ENCODE peak calls at places on chromosomes 5 and 9, in five cellular contexts. P, T, H, S and E are unnamed samples.

GRCh38 chr9:92968081-92968480 is 20.8 kb downstream of the FGD3 start:
- DNase-seq in T (no peak), H (no peak), S (no peak), P (no peak), E (no peak)

GRCh38 chr5:95358320-95358719 is 32.8 kb upstream of the FAM81B start:
- DNase-seq in H (no peak), S (no peak), T (no peak), P (no peak), E (no peak)

GRCh38 chr5:14184725-14185124 is 41.6 kb downstream of the TRIO start:
- DNase-seq in T (no peak), P (no peak), S (no peak), H (no peak), E (no peak)

GRCh38 chr9:128689820-128690683 is 1.0 kb downstream of the SET start:
- DNase-seq in H (no peak), S (peak; percentile 90), T (no peak), P (peak; percentile 56), E (peak; percentile 76)

GRCh38 chr5:140365941-140366340 is 5.9 kb downstream of the SLC4A9 start:
- DNase-seq in P (no peak), H (no peak), T (no peak), S (no peak), E (no peak)

GRCh38 chr5:2756211-2756746 is 4.8 kb upstream of the IRX2 start:
- DNase-seq in H (no peak), T (no peak), S (no peak), P (peak; percentile 43), E (peak; percentile 95)

GRCh38 chr5:100902406-100903035 is 561 bp downstream of the ST8SIA4 start:
- DNase-seq in P (no peak), T (no peak), H (no peak), S (no peak), E (peak; percentile 61)

GRCh38 chr5:135233477-135233876 is 165.6 kb downstream of the MACROH2A1 start:
- DNase-seq in T (no peak), S (no peak), P (no peak), H (no peak), E (no peak)

GRCh38 chr9:19965336-19965735 is 176.5 kb upstream of the SLC24A2 start:
- DNase-seq in T (no peak), H (no peak), P (no peak), S (no peak), E (no peak)

GRCh38 chr9:126420643-126421564 is 94.3 kb downstream of the MVB12B start:
- DNase-seq in P (peak; percentile 35), H (no peak), S (no peak), T (peak; percentile 42), E (no peak)

GRCh38 chr5:55306641-55307382 is 682 bp downstream of the DHX29 start:
- DNase-seq in S (no peak), P (peak; percentile 23), T (peak; percentile 27), H (no peak), E (no peak)

GRCh38 chr5:108472237-108472636 is 90.3 kb upstream of the FBXL17 start:
- DNase-seq in H (no peak), T (no peak), S (no peak), P (no peak), E (no peak)

GRCh38 chr9:109499631-109500120 is 1.6 kb upstream of the PTPN3 start:
- DNase-seq in H (no peak), T (peak; percentile 45), S (no peak), P (peak; percentile 69), E (peak; percentile 74)

GRCh38 chr5:93395891-93396465 is 185.0 kb downstream of the NR2F1-AS1 start:
- DNase-seq in P (no peak), H (no peak), S (no peak), T (no peak), E (no peak)

GRCh38 chr5:125411163-125412050 is 665.0 kb upstream of the ZNF608 start:
- DNase-seq in S (no peak), H (peak; percentile 50), T (no peak), P (no peak), E (peak; percentile 33)

GRCh38 chr5:39876146-39876545 is 451.4 kb upstream of the DAB2 start:
- DNase-seq in H (no peak), S (no peak), T (no peak), P (no peak), E (no peak)

GRCh38 chr5:59079622-59080620 is 497.0 kb downstream of the RAB3C start:
- DNase-seq in H (no peak), T (peak; percentile 34), S (no peak), P (no peak), E (no peak)

GRCh38 chr9:2087500-2088313 is 72.6 kb downstream of the SMARCA2 start:
- DNase-seq in P (peak; percentile 42), T (peak; percentile 25), S (peak; percentile 50), H (peak; percentile 45), E (peak; percentile 87)

GRCh38 chr5:95723632-95724369 is 7.3 kb upstream of the RHOBTB3 start:
- DNase-seq in H (no peak), P (no peak), S (peak; percentile 39), T (no peak), E (peak; percentile 28)

GRCh38 chr5:113170707-113171106 is 194.1 kb downstream of the DCP2 start:
- DNase-seq in S (no peak), T (no peak), H (no peak), P (no peak), E (no peak)

GRCh38 chr5:125180222-125180621 is 433.8 kb upstream of the ZNF608 start:
- DNase-seq in T (no peak), H (no peak), S (no peak), P (no peak), E (no peak)

GRCh38 chr5:32308951-32309350 is 3.8 kb downstream of the MTMR12 start:
- DNase-seq in H (no peak), T (no peak), P (no peak), S (no peak), E (no peak)

GRCh38 chr5:34682926-34683623 is 26.9 kb downstream of the RAI14 start:
- DNase-seq in H (no peak), S (no peak), T (peak; percentile 33), P (peak; percentile 22), E (no peak)

GRCh38 chr5:73486119-73486899 is 11.9 kb upstream of the BTF3 start:
- DNase-seq in S (no peak), P (no peak), H (no peak), T (no peak), E (peak; percentile 64)

GRCh38 chr5:27594141-27594540 is 555.8 kb upstream of the CDH9 start:
- DNase-seq in S (no peak), H (no peak), T (no peak), P (no peak), E (no peak)

GRCh38 chr5:119453045-119453383 is 717 bp downstream of the HSD17B4 start:
- DNase-seq in H (no peak), T (no peak), P (peak; percentile 14), S (peak; percentile 12), E (no peak)

GRCh38 chr9:93677641-93678136 is 101.3 kb downstream of the PHF2 start:
- DNase-seq in S (no peak), H (no peak), T (no peak), P (no peak), E (no peak)

GRCh38 chr9:69376651-69377050 is 51.6 kb downstream of the ENTREP1 start:
- DNase-seq in P (no peak), T (no peak), H (no peak), S (no peak), E (no peak)

GRCh38 chr9:3868012-3868411 is 342.2 kb upstream of the RFX3 start:
- DNase-seq in T (no peak), S (no peak), P (no peak), H (no peak), E (no peak)

GRCh38 chr9:3868466-3868865 is 342.7 kb upstream of the RFX3 start:
- DNase-seq in P (no peak), H (no peak), T (no peak), S (no peak), E (no peak)

GRCh38 chr9:3863114-3863528 is 337.3 kb upstream of the RFX3 start:
- DNase-seq in S (no peak), P (peak; percentile 59), H (no peak), T (no peak), E (no peak)

GRCh38 chr9:3863686-3864085 is 337.9 kb upstream of the RFX3 start:
- DNase-seq in T (no peak), S (no peak), H (no peak), P (no peak), E (no peak)

GRCh38 chr9:3865373-3865772 is 339.6 kb upstream of the RFX3 start:
- DNase-seq in P (no peak), H (no peak), S (no peak), T (no peak), E (no peak)
- TF ChIP-seq JUNB in P (no peak), H (no peak), S (no peak), T (no peak), E (no peak)

GRCh38 chr5:160188151-160188967 is 40.9 kb upstream of the FABP6 start:
- DNase-seq in T (no peak), S (peak; percentile 69), H (no peak), P (peak; percentile 31), E (peak; percentile 96)
- TF ChIP-seq JUNB in T (no peak), S (no peak), H (no peak), P (no peak), E (no peak)

GRCh38 chr5:80919678-80920196 is 40.4 kb upstream of the RASGRF2 start:
- DNase-seq in T (no peak), P (no peak), H (no peak), S (no peak), E (no peak)
- TF ChIP-seq JUNB in T (no peak), P (no peak), H (no peak), S (no peak), E (no peak)

GRCh38 chr5:133569347-133569746 is 43.0 kb downstream of the FSTL4 start:
- DNase-seq in T (no peak), H (no peak), P (no peak), S (no peak), E (no peak)
- TF ChIP-seq JUNB in T (no peak), H (no peak), P (no peak), S (no peak), E (no peak)

DNA sequence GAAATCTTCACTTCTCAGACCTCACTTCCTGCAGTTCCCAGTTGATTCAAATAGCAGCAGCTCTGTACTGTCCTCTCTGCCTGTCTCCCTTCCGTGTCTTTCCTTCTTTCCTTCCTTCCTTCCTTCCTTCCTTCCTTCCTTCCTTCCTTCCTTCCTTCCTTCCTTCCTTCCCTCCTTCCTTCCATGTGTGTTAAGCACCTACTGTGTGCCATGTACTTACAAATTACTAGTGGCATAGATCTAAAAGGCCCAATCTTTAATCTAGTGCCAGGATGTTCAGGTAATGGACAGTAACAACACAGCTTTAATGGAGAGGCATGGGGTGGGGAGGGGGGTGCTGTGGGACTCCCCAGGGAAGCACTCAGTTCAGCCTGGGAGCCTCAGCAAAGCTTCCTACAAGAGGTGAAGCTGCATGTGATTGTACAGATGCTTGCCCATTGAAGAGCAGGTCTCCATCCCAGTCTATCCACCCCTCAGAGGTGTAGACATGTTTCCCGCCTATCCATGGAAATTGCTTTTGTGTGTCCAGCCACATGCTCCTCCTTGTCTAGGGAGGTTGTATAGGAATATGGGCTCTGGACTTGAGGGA is 106.0 kb downstream of the RGS3 start:
- DNase-seq in P (no peak), T (no peak), S (no peak), H (no peak), E (no peak)
- TF ChIP-seq JUNB in P (no peak), T (no peak), S (no peak), H (no peak), E (no peak)

DNA sequence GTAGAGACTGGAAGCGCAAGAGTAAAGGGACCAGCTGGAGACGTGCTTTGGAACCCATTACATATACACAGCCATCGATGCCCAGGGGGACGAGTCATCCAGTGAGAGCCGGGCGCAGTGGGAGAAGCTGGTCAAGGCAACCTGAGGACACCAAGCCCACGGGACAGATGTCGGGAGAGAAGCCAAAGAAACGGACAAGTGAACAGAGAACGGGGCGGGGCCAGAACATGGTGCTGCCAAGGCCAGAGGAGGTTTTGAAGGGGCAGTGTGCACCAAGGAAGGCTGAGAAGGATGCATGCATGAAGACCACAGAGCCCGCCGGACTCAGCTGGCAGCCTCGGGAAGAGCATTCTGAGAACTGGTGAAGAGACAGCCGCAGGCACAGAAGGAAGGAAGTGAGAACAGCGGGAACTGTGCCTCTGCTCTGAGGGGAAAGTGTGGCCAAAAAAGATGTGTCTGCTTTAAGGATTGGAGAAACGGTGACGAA is 20.3 kb downstream of the CAMSAP1 start:
- DNase-seq in T (no peak), S (no peak), P (no peak), H (no peak), E (no peak)
- TF ChIP-seq JUNB in T (no peak), S (no peak), P (no peak), H (no peak), E (no peak)